ENCODE peak calls at places on chromosomes 5 and 9, in four cellular contexts. F is choroid plexus epithelial cell, S is sigmoid colon, K is H9. X is an unnamed sample.

GRCh38 chr5:111680737-111681413 is 76.1 kb downstream of the NREP start:
- DNase-seq in F (peak; percentile 98), S (peak; percentile 88), K (no peak), X (no peak)

GRCh38 chr5:152264656-152265055 is 140.4 kb downstream of the NMUR2 start:
- DNase-seq in F (no peak), S (no peak), K (no peak), X (no peak)

GRCh38 chr5:29949301-29949872 is 1244.1 kb upstream of the CDH6 start:
- DNase-seq in F (no peak), S (no peak), K (no peak), X (no peak)

GRCh38 chr5:130034872-130035271 is 130.6 kb downstream of the CHSY3 start:
- DNase-seq in F (peak; percentile 74), S (no peak), K (no peak), X (no peak)

GRCh38 chr5:78530342-78531096 is 118.1 kb downstream of the LHFPL2 start:
- DNase-seq in F (peak; percentile 88), S (no peak), K (no peak), X (no peak)

GRCh38 chr5:74199436-74200210 is 440.9 kb downstream of the ENC1 start:
- DNase-seq in F (no peak), S (no peak), K (no peak), X (no peak)

GRCh38 chr5:172743112-172743959 is 27.7 kb downstream of the DUSP1 start:
- DNase-seq in F (peak; percentile 67), S (no peak), K (no peak), X (no peak)

GRCh38 chr5:110544603-110545002 is 181.9 kb downstream of the TMEM232 start:
- DNase-seq in F (no peak), S (no peak), K (no peak), X (no peak)

GRCh38 chr5:179262126-179262920 is 82.9 kb downstream of the ADAMTS2 start:
- DNase-seq in F (no peak), S (peak; percentile 56), K (peak; percentile 22), X (peak; percentile 86)

GRCh38 chr5:3161672-3162071 is 410.2 kb upstream of the IRX2 start:
- DNase-seq in F (no peak), S (no peak), K (no peak), X (no peak)

GRCh38 chr5:116571568-116572321 is 2.9 kb downstream of the SEMA6A start:
- DNase-seq in F (peak; percentile 2), S (no peak), K (no peak), X (no peak)

GRCh38 chr9:79662553-79662956 is 90.8 kb downstream of the TLE4 start:
- DNase-seq in F (peak; percentile 38), S (no peak), K (no peak), X (no peak)

GRCh38 chr9:36903541-36904435 is 130.3 kb downstream of the PAX5 start:
- DNase-seq in F (peak; percentile 88), S (no peak), K (no peak), X (no peak)

GRCh38 chr9:136220017-136220729 is 15.2 kb upstream of the LHX3 start:
- DNase-seq in F (peak; percentile 57), S (no peak), K (no peak), X (no peak)

GRCh38 chr9:35688558-35689350 is 971 bp downstream of the TPM2 start:
- DNase-seq in F (peak; percentile 83), S (no peak), K (no peak), X (no peak)

GRCh38 chr9:116100711-116101111 is 52.9 kb upstream of the PAPPA start:
- DNase-seq in F (peak; percentile 67), S (no peak), K (no peak), X (no peak)

GRCh38 chr9:3775968-3776367 is 250.2 kb upstream of the RFX3 start:
- DNase-seq in F (no peak), S (no peak), K (no peak), X (no peak)

GRCh38 chr5:14594378-14595074 is 12.9 kb downstream of the OTULINL start:
- DNase-seq in F (no peak), S (no peak), K (no peak), X (no peak)

GRCh38 chr9:4334439-4334838 is 34.6 kb upstream of the GLIS3 start:
- DNase-seq in F (no peak), S (no peak), K (peak; percentile 73), X (no peak)

GRCh38 chr5:80705801-80706200 is 51.0 kb upstream of the DHFR start:
- DNase-seq in F (no peak), S (no peak), K (no peak), X (no peak)

DNA sequence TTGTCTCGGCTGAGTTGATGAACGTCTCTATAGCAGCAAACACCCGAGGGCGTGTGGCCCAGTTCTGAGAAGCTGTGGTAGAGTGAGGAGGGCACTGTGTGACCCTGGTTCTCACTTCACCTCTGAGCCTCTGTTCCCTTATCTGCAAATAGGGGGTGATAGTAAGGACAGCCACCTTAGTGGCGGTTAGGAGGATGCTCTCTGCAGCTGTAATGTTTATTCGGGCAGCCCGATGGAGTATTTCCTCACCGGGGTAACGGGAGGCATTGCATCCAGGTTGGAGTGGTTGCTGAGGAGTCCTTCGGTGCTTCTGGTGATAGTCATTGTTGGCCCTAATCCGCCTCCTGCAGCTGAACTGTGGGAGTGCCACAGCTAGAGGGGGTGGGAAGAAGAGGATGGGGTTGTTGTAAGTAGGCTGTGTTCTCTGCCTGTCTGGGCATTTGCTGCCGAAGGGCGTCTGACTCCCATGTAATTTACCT is 13.9 kb downstream of the PRRC2B start:
- DNase-seq in F (peak; percentile 70), S (peak; percentile 80), K (peak; percentile 85), X (no peak)
- TF ChIP-seq CTCF in F (peak; percentile 60), S (peak; percentile 51), K (peak; percentile 61), X (peak; percentile 32)

DNA sequence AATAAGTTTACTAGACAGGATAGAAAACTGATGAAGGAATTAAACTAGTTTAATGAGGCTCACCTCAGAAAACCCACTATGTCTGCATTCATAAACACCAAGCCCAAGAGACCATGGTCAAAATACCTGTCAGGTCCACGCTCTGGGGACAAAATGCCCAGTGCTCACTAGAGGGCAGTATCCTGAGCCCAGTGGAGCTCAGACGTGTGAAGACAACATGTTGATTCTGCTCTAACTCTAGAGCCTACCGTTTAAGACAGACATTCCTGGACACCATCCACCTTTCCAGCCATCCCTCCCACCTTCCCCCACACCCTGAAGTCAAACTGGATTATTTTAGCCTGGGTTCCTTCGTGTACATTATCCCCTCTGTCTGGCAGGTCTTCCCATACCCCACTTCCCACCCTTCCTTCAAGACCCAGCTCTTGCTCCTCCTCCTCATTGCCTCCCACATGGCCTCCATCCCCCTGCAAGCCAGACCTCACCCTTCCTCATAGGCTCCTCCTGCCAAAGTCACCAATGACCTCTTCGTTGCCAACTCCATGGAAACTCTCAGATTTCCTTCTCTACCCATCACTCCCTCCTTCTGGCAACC is 142.3 kb upstream of the FSTL4 start:
- DNase-seq in F (peak; percentile 66), S (no peak), K (peak; percentile 52), X (no peak)
- TF ChIP-seq CTCF in F (peak; percentile 87), S (peak; percentile 10), K (peak; percentile 81), X (peak; percentile 74)

GRCh38 chr9:77013932-77014596 is 5.4 kb upstream of the FOXB2 start:
- DNase-seq in F (no peak), S (no peak), K (peak; percentile 52), X (no peak)

GRCh38 chr9:77015291-77016048 is 4.0 kb upstream of the FOXB2 start:
- DNase-seq in F (no peak), S (no peak), K (peak; percentile 46), X (no peak)

GRCh38 chr9:77016111-77016525 is 3.3 kb upstream of the FOXB2 start:
- DNase-seq in F (no peak), S (no peak), K (peak; percentile 66), X (no peak)

GRCh38 chr9:77013186-77013931 is 6.1 kb upstream of the FOXB2 start:
- DNase-seq in F (no peak), S (no peak), K (no peak), X (no peak)

DNA sequence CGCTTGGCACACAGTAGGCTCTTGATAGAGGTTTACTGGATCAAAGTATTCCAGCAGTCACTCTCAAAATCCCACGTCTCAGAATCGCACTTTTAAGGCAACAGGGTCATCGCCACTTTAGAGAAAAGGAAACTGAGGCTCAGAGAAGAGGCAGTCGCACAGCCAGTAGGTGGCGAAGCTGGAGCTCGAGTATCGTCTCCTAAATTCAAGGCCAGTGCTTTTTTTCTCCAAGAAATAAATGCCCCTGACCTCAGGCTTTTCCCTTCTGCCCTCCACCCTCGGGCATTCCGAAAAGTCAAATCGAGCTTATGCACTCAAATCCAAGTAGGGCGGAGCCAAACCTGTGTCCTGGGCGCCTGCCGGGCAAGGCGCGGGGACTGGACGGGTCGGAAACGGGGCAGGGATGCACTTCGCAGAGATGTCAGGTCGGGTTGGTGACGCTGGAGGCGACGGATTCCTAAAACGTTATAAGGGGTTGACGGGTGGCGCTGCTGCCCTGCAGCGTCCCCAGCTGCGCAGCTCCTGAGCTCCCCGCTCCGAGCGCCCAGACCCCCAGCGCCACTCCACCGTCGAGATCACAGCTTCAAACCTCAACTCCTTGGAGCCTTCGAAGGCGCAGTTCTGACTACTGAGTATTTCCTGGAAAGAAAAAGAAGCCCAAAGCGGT is 4.7 kb upstream of the FOXB2 start:
- DNase-seq in F (no peak), S (no peak), K (peak; percentile 66), X (no peak)
- TF ChIP-seq CTCF in F (peak; percentile 39), S (no peak), K (peak; percentile 63), X (peak; percentile 56)

DNA sequence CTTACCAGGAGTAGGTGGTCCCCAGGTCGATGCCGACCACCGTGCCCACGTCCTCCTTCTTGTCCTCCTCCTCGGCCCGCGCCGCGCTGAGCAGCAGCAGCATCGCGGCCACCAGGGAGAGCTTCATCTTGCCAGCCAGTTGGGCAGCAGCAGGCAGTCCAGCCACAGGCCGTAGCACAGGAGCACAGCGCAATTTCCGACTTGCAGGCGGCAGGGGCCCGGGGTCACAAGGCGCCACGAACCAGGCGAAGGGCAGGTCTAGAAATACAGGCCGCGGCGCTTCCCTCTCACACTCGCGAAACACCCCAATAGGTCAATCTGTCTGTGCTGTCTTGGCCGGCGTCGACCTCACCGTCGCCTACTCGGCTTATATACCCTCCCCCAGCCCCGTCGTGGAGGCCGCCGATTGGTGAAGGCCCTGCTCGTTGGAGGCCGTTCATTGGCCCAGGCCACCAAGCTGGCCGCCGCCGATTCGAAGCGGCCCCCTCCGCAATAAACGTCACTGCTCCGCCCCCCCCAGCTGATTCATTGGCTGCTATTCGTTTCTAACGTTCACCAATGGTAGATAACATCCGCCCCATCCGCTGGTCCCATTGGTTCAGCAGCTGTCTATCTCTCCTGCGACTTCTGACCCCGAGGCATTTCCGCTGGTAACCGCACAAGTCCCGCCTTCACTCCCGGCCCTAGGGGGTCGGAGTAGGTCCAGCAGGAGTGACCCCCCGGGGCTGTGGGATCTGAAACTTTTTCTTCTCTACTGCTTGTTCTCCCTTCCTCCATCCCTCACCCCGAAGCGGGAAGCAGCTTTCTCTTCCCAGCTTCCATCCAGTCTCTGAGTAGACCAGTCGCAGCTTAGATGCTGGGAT is at the start of gene HSPA5:
- DNase-seq in F (peak; percentile 100), S (peak; percentile 100), K (peak; percentile 100), X (peak; percentile 99)
- TF ChIP-seq CTCF in F (peak; percentile 33), S (no peak), K (peak; percentile 20), X (peak; percentile 67)

DNA sequence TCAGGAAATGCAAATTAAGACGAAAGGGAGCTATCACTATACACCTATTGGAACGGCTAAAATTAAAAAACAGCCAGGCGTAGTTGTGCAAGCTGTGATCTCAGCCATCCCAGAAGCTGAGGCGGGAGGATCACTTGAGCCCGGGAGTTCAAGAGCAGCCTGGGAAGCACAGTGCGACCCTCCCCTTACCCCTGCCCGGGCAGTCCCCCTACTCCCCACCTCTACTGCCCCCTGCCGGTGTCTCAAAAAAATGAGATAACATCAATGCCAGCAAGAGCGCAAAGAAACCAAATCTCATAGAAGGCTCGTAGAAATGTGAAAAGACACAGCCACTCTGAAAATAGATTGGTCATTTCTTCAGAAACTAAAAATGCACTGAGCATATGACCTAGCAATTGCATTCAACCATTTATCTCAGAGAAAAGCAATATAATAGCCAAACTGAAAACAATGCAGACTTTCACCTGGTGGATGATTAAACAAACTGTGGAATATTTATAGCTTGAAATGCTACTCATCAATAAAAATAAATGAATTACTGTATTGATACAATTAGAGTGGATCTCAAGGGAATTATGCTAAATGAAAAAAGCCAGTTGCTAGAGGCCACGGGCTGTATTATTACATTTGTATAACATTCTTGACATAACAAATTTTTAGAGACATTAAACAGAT is 20.6 kb downstream of the OR2V2 start:
- DNase-seq in F (no peak), S (no peak), K (peak; percentile 91), X (no peak)
- TF ChIP-seq CTCF in F (peak; percentile 53), S (peak; percentile 14), K (peak; percentile 79), X (peak; percentile 76)